ENCODE peak calls at places on chromosomes 6 and 20, in nine cellular contexts. One of them, this sample, is unnamed.
A peak's percentile ranks its signal among the peaks of the same experiment; 100 is the strongest.

GRCh38 chr6:139882234-139882633 is 507.8 kb upstream of the CITED2 start:
- DNase-seq in T-helper 9 cell: no peak
- DNase-seq in ovary: no peak
- DNase-seq in pancreas: no peak
- DNase-seq in T-helper 1 cell: no peak
- DNase-seq in fibroblast of lung: peak; percentile 69
- DNase-seq in left lung: no peak
- DNase-seq in fibroblast of gingiva: peak; percentile 7
- DNase-seq in stimulated activated CD8-positive, alpha-beta memory T cell treated with anti-CD3 and anti-CD28 coated beads, Interleukin-15, amount 100 ng/mL, for 1 hour: no peak
- DNase-seq in this sample: no peak

GRCh38 chr20:23253524-23253923 is 97.1 kb upstream of the NXT1 start:
- DNase-seq in T-helper 9 cell: no peak
- DNase-seq in ovary: no peak
- DNase-seq in pancreas: no peak
- DNase-seq in T-helper 1 cell: no peak
- DNase-seq in fibroblast of lung: no peak
- DNase-seq in left lung: no peak
- DNase-seq in fibroblast of gingiva: no peak
- DNase-seq in stimulated activated CD8-positive, alpha-beta memory T cell treated with anti-CD3 and anti-CD28 coated beads, Interleukin-15, amount 100 ng/mL, for 1 hour: no peak
- DNase-seq in this sample: no peak

GRCh38 chr6:84508981-84509380 is 255.4 kb downstream of the TBX18 start:
- DNase-seq in T-helper 9 cell: no peak
- DNase-seq in ovary: no peak
- DNase-seq in pancreas: no peak
- DNase-seq in T-helper 1 cell: no peak
- DNase-seq in fibroblast of lung: peak; percentile 58
- DNase-seq in left lung: no peak
- DNase-seq in fibroblast of gingiva: peak; percentile 48
- DNase-seq in stimulated activated CD8-positive, alpha-beta memory T cell treated with anti-CD3 and anti-CD28 coated beads, Interleukin-15, amount 100 ng/mL, for 1 hour: no peak
- DNase-seq in this sample: no peak

GRCh38 chr20:37335642-37336368 is 10.1 kb upstream of the SRC start:
- DNase-seq in T-helper 9 cell: no peak
- DNase-seq in ovary: no peak
- DNase-seq in pancreas: no peak
- DNase-seq in T-helper 1 cell: no peak
- DNase-seq in fibroblast of lung: peak; percentile 15
- DNase-seq in left lung: peak; percentile 30
- DNase-seq in fibroblast of gingiva: no peak
- DNase-seq in stimulated activated CD8-positive, alpha-beta memory T cell treated with anti-CD3 and anti-CD28 coated beads, Interleukin-15, amount 100 ng/mL, for 1 hour: no peak
- DNase-seq in this sample: no peak

GRCh38 chr6:54188832-54189231 is 77.6 kb downstream of the MLIP start:
- DNase-seq in T-helper 9 cell: no peak
- DNase-seq in ovary: no peak
- DNase-seq in pancreas: no peak
- DNase-seq in T-helper 1 cell: no peak
- DNase-seq in fibroblast of lung: peak; percentile 21
- DNase-seq in left lung: no peak
- DNase-seq in fibroblast of gingiva: no peak
- DNase-seq in stimulated activated CD8-positive, alpha-beta memory T cell treated with anti-CD3 and anti-CD28 coated beads, Interleukin-15, amount 100 ng/mL, for 1 hour: no peak
- DNase-seq in this sample: no peak

GRCh38 chr6:67331304-67331703 is 1303.8 kb upstream of the ADGRB3 start:
- DNase-seq in T-helper 9 cell: no peak
- DNase-seq in ovary: no peak
- DNase-seq in pancreas: no peak
- DNase-seq in T-helper 1 cell: no peak
- DNase-seq in fibroblast of lung: no peak
- DNase-seq in left lung: no peak
- DNase-seq in fibroblast of gingiva: no peak
- DNase-seq in stimulated activated CD8-positive, alpha-beta memory T cell treated with anti-CD3 and anti-CD28 coated beads, Interleukin-15, amount 100 ng/mL, for 1 hour: no peak
- DNase-seq in this sample: no peak

GRCh38 chr6:116020738-116021137 is 40.0 kb downstream of the FRK start:
- DNase-seq in T-helper 9 cell: no peak
- DNase-seq in ovary: no peak
- DNase-seq in pancreas: no peak
- DNase-seq in T-helper 1 cell: no peak
- DNase-seq in fibroblast of lung: no peak
- DNase-seq in left lung: no peak
- DNase-seq in fibroblast of gingiva: no peak
- DNase-seq in stimulated activated CD8-positive, alpha-beta memory T cell treated with anti-CD3 and anti-CD28 coated beads, Interleukin-15, amount 100 ng/mL, for 1 hour: no peak
- DNase-seq in this sample: no peak

GRCh38 chr20:33769032-33769431 is 37.2 kb downstream of the ZNF341 start:
- DNase-seq in T-helper 9 cell: no peak
- DNase-seq in ovary: no peak
- DNase-seq in pancreas: no peak
- DNase-seq in T-helper 1 cell: no peak
- DNase-seq in fibroblast of lung: no peak
- DNase-seq in left lung: no peak
- DNase-seq in fibroblast of gingiva: no peak
- DNase-seq in stimulated activated CD8-positive, alpha-beta memory T cell treated with anti-CD3 and anti-CD28 coated beads, Interleukin-15, amount 100 ng/mL, for 1 hour: no peak
- DNase-seq in this sample: no peak

GRCh38 chr6:105794263-105794662 is 291.9 kb upstream of the PRDM1 start:
- DNase-seq in T-helper 9 cell: no peak
- DNase-seq in ovary: peak; percentile 33
- DNase-seq in pancreas: peak; percentile 60
- DNase-seq in T-helper 1 cell: no peak
- DNase-seq in fibroblast of lung: no peak
- DNase-seq in left lung: peak; percentile 72
- DNase-seq in fibroblast of gingiva: peak; percentile 48
- DNase-seq in stimulated activated CD8-positive, alpha-beta memory T cell treated with anti-CD3 and anti-CD28 coated beads, Interleukin-15, amount 100 ng/mL, for 1 hour: no peak
- DNase-seq in this sample: peak; percentile 70

This sample was measured in psoas muscle.